ENCODE peak calls at places on chromosomes 6 and 20, in five cellular contexts. A is uterus, V is IMR-90, N is HCT116, I is GM12891. R is an unnamed sample.

GRCh38 chr20:42111349-42111748 is 493.2 kb upstream of the CHD6 start:
- DNase-seq in V (no peak), I (no peak), A (no peak), N (no peak), R (no peak)

GRCh38 chr20:31987744-31988143 is 19.8 kb downstream of the XKR7 start:
- DNase-seq in N (no peak), I (no peak), V (no peak), A (no peak), R (peak)

GRCh38 chr6:144840619-144841018 is 555.5 kb downstream of the UTRN start:
- DNase-seq in V (no peak), N (no peak), I (no peak), A (no peak), R (no peak)

GRCh38 chr6:12605888-12606345 is 110.7 kb upstream of the PHACTR1 start:
- DNase-seq in N (peak), V (peak), I (no peak), A (peak), R (no peak)

GRCh38 chr6:20669571-20670314 is 135.5 kb downstream of the CDKAL1 start:
- DNase-seq in N (no peak), I (no peak), A (no peak), V (peak), R (no peak)

GRCh38 chr20:10654630-10655029 is 19.2 kb downstream of the JAG1 start:
- DNase-seq in V (no peak), N (no peak), A (no peak), I (no peak), R (no peak)

GRCh38 chr6:74357329-74357728 is 661.3 kb downstream of the CD109 start:
- DNase-seq in A (no peak), I (no peak), V (peak), N (no peak), R (no peak)

GRCh38 chr6:30646450-30647038 is 389 bp upstream of the C6orf136 start:
- DNase-seq in V (no peak), I (no peak), A (peak), N (no peak), R (no peak)

GRCh38 chr20:62141397-62142251 is 1.6 kb downstream of the PSMA7 start:
- DNase-seq in V (peak), N (no peak), A (no peak), I (no peak), R (no peak)

GRCh38 chr20:48750941-48751620 is 76.7 kb downstream of the PREX1 start:
- DNase-seq in N (no peak), I (no peak), A (peak), V (no peak), R (no peak)

GRCh38 chr6:42313038-42313437 is 95.4 kb upstream of the MRPS10 start:
- DNase-seq in V (peak), N (no peak), A (no peak), I (no peak), R (no peak)

GRCh38 chr6:20907486-20908071 is 373.3 kb downstream of the CDKAL1 start:
- DNase-seq in V (no peak), A (no peak), N (no peak), I (no peak), R (no peak)

GRCh38 chr20:19738936-19739335 is 19.1 kb upstream of the RIN2 start:
- DNase-seq in V (no peak), N (no peak), A (no peak), I (no peak), R (no peak)

GRCh38 chr6:41077536-41077935 is 4.8 kb downstream of the NFYA start:
- DNase-seq in A (no peak), V (no peak), I (no peak), N (no peak), R (no peak)

GRCh38 chr6:139145661-139146060 is 10.8 kb downstream of the HECA start:
- DNase-seq in A (no peak), I (no peak), N (no peak), V (no peak), R (no peak)

GRCh38 chr6:45959534-45960195 is 56.0 kb downstream of the CLIC5 start:
- DNase-seq in I (no peak), V (no peak), A (no peak), N (no peak), R (no peak)

GRCh38 chr20:37345339-37346231 is at the start of gene SRC:
- DNase-seq in V (peak), I (peak), N (no peak), A (peak), R (peak)

GRCh38 chr6:7264686-7265384 is 48.2 kb downstream of the SSR1 start:
- DNase-seq in V (no peak), A (no peak), N (no peak), I (no peak), R (no peak)

GRCh38 chr6:79170915-79171314 is 63.6 kb downstream of the HMGN3 start:
- DNase-seq in I (no peak), V (peak), A (no peak), N (no peak), R (no peak)

GRCh38 chr6:163892814-163893561 is 478.5 kb downstream of the QKI start:
- DNase-seq in A (no peak), V (no peak), N (no peak), I (no peak), R (no peak)

GRCh38 chr20:53202781-53203180 is 230.6 kb downstream of the TSHZ2 start:
- DNase-seq in A (no peak), V (no peak), I (no peak), N (no peak), R (no peak)

GRCh38 chr20:61731363-61732181 is 334.1 kb downstream of the TAF4 start:
- DNase-seq in V (peak), I (no peak), A (no peak), N (no peak), R (peak)

GRCh38 chr6:3761989-3762270 is 10.4 kb upstream of the PXDC1 start:
- DNase-seq in A (no peak), I (no peak), N (no peak), V (no peak), R (no peak)

GRCh38 chr6:109327959-109328358 is 54.3 kb downstream of the CD164 start:
- DNase-seq in N (no peak), A (no peak), V (no peak), I (no peak), R (no peak)

GRCh38 chr6:4957521-4958231 is 46.2 kb downstream of the RPP40 start:
- DNase-seq in V (no peak), A (no peak), N (no peak), I (no peak), R (no peak)

GRCh38 chr6:68875403-68875802 is 240.3 kb downstream of the ADGRB3 start:
- DNase-seq in V (no peak), A (no peak), N (no peak), I (no peak), R (no peak)

GRCh38 chr20:57248132-57248797 is 18.2 kb downstream of the BMP7 start:
- DNase-seq in N (no peak), A (no peak), I (no peak), V (no peak), R (no peak)

GRCh38 chr6:19150307-19150706 is 686.9 kb upstream of the ID4 start:
- DNase-seq in A (no peak), I (no peak), V (no peak), N (no peak), R (no peak)

GRCh38 chr6:19157496-19157895 is 679.7 kb upstream of the ID4 start:
- DNase-seq in A (no peak), N (no peak), V (no peak), I (no peak), R (no peak)

GRCh38 chr6:19153270-19153980 is 683.7 kb upstream of the ID4 start:
- DNase-seq in V (no peak), A (peak), I (no peak), N (no peak), R (no peak)

GRCh38 chr6:19156443-19156842 is 680.7 kb upstream of the ID4 start:
- DNase-seq in A (no peak), V (no peak), I (no peak), N (no peak), R (no peak)

GRCh38 chr6:19153981-19154295 is 683.2 kb upstream of the ID4 start:
- DNase-seq in A (no peak), I (no peak), N (no peak), V (no peak), R (no peak)
- TF ChIP-seq POLR2A in A (no peak), I (no peak), N (no peak), V (no peak), R (no peak)

GRCh38 chr6:35298625-35299140 is 1.1 kb downstream of the DEF6 start:
- DNase-seq in V (no peak), I (no peak), A (no peak), N (no peak), R (no peak)

GRCh38 chr6:35295521-35296315 is 1.9 kb upstream of the DEF6 start:
- DNase-seq in I (no peak), A (no peak), V (no peak), N (no peak), R (no peak)

GRCh38 chr6:35296931-35297330 is 687 bp upstream of the DEF6 start:
- DNase-seq in V (no peak), N (no peak), I (no peak), A (no peak), R (no peak)

GRCh38 chr6:35299674-35300073 is 2.1 kb downstream of the DEF6 start:
- DNase-seq in V (no peak), I (no peak), A (no peak), N (no peak), R (no peak)

DNA sequence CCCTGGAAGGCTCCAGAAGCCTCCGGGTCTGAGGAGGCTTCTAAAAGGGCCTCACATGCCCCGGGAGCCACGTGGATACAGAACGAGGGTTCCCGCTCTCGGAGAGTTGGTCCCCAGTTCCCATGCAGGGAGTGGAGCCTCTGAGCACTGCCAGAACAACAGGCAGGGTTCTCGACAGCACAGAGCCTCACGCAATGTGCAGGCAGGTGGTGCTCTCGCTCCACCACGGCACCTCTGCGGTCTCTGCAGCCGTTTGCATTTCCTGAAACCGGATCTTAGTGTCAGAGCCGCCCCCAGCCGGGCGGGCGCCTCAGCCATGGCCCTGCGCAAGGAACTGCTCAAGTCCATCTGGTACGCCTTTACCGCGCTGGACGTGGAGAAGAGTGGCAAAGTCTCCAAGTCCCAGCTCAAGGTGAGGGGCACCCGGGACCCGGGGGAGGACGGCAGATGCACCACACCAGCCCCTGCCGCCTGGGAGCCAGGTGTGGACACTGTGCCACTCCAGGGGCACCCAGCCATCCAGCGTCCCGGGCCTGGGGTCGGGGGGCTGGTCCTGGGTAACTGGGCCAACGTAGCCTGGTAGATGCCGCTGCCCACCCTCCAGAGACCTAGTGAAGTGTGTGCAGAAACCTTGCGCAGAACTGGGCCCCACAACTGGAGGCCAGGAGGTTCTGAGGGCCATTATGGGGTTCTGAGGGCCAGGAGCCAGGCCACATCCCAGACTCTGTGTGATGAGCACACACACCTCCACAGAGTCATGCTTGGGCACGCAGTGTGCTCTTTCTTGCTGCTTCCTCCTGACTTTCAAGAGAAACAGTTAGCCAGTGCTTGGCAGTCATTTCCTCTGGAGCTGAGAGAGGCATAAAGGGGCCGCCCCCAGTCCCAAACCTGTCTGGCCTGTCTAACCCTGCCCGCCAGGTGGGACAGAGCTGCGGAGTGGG is at the start of gene DEF6:
- DNase-seq in I (peak), N (peak), A (peak), V (peak), R (peak)
- TF ChIP-seq POLR2A in I (no peak), N (peak), A (peak), V (no peak), R (no peak)

GRCh38 chr20:51628533-51629398 is 86.2 kb upstream of the NFATC2 start:
- DNase-seq in I (no peak), A (peak), V (peak), N (no peak), R (no peak)

GRCh38 chr20:51633430-51633829 is 90.9 kb upstream of the NFATC2 start:
- DNase-seq in I (no peak), N (no peak), A (no peak), V (no peak), R (no peak)

GRCh38 chr20:51631953-51632352 is 89.4 kb upstream of the NFATC2 start:
- DNase-seq in I (no peak), V (no peak), N (no peak), A (no peak), R (no peak)

GRCh38 chr20:51629399-51630058 is 87.0 kb upstream of the NFATC2 start:
- DNase-seq in A (no peak), I (no peak), V (no peak), N (no peak), R (no peak)

GRCh38 chr20:51631011-51631950 is 88.8 kb upstream of the NFATC2 start:
- DNase-seq in N (peak), A (peak), I (no peak), V (peak), R (peak)
- TF ChIP-seq POLR2A in N (no peak), A (no peak), I (no peak), V (peak), R (no peak)

DNA sequence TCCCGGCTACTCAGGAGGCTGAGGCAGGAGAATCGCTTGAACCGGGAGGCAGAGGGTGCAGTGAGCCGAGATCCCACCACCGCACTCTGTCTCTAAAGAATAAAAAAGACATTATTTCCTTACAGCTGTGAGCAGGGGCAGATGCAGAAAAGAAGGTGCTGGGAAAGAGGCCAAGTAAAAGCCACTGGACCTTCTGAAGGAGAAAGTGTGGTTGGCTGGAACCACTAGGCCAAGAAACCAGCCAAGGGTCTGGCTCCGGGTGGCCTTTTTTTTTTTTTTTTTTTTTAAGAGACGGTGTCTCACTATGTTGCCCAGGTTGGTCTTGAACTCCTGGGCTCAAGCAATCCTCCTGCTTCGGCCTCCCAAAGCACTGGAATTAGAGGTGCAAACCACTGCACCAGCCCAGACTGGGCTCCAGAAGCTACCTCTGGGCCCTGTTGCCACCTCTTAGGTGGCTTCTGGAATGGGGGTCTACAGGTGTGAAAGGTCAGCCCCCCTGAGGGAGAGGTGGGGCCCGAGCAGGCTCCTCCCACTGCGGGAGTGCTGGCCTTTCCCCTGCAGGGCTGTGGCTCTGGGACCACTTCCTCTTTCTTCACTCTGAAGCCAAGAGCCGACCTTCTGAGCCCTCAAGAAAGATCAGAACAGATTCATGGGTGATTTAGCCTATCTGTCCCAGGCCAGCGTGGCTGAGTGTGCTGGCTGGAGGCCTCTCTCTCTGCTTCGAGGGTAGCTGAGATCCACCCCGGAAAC is at the start of gene FGD2:
- DNase-seq in N (no peak), V (no peak), I (peak), A (no peak), R (no peak)
- TF ChIP-seq POLR2A in N (no peak), V (no peak), I (peak), A (no peak), R (no peak)

GRCh38 chr6:44060622-44061374 is 66.5 kb downstream of the MRPL14 start:
- DNase-seq in I (no peak), A (no peak), V (no peak), N (no peak), R (no peak)

GRCh38 chr6:44059359-44060342 is 67.6 kb downstream of the MRPL14 start:
- DNase-seq in I (no peak), A (no peak), N (no peak), V (peak), R (no peak)

GRCh38 chr6:44057238-44057930 is 69.9 kb downstream of the MRPL14 start:
- DNase-seq in N (no peak), V (peak), I (no peak), A (peak), R (no peak)

GRCh38 chr6:44057931-44058616 is 69.2 kb downstream of the MRPL14 start:
- DNase-seq in I (no peak), A (no peak), N (no peak), V (peak), R (no peak)

GRCh38 chr6:44058617-44059358 is 68.5 kb downstream of the MRPL14 start:
- DNase-seq in V (peak), I (peak), N (peak), A (peak), R (peak)
- TF ChIP-seq POLR2A in V (peak), I (no peak), N (no peak), A (peak), R (no peak)

R was measured in H54.